ENCODE peak calls at places on chromosome 12, in eight cellular contexts. T is CD8-positive, alpha-beta T cell; B is adrenal gland; C is epithelial cell of proximal tubule; L is fibroblast of mammary gland; Z is kidney epithelial cell; H is left lung; Q is endodermal cell. O is an unnamed sample.

GRCh38 chr12:40241741-40242140 is 16.9 kb downstream of the LRRK2 start:
- DNase-seq in B (no peak), C (no peak), Z (no peak), Q (no peak), T (no peak), H (no peak), L (peak), O (no peak)

GRCh38 chr12:26338574-26339572 is 143.5 kb downstream of the SSPN start:
- DNase-seq in H (no peak), B (no peak), Q (no peak), T (no peak), C (peak), L (peak), Z (peak), O (no peak)

GRCh38 chr12:69070319-69071090 is 137.5 kb upstream of the CPM start:
- DNase-seq in Z (no peak), C (no peak), B (peak), H (no peak), Q (peak), T (peak), L (peak), O (no peak)

GRCh38 chr12:43292699-43293098 is 259.3 kb downstream of the ADAMTS20 start:
- DNase-seq in C (no peak), L (peak), Q (no peak), H (no peak), Z (no peak), B (no peak), T (no peak), O (no peak)

GRCh38 chr12:12194206-12194605 is 72.6 kb downstream of the LRP6 start:
- DNase-seq in H (no peak), Z (peak), C (peak), Q (no peak), T (no peak), L (peak), B (no peak), O (no peak)

GRCh38 chr12:124906606-124907261 is 7.7 kb downstream of the UBC start:
- DNase-seq in B (peak), T (peak), H (no peak), Z (peak), L (peak), C (peak), Q (peak), O (peak)

GRCh38 chr12:80201908-80202307 is 102.6 kb downstream of the OTOGL start:
- DNase-seq in C (no peak), T (no peak), Z (no peak), H (no peak), B (no peak), Q (no peak), L (no peak), O (no peak)

GRCh38 chr12:113961921-113962710 is 4.0 kb downstream of the RBM19 start:
- DNase-seq in Q (no peak), L (peak), C (peak), B (peak), Z (peak), T (no peak), H (no peak), O (no peak)

GRCh38 chr12:86698581-86698980 is 442.4 kb upstream of the MGAT4C start:
- DNase-seq in H (no peak), L (peak), B (no peak), C (no peak), T (no peak), Z (no peak), Q (no peak), O (no peak)

GRCh38 chr12:4564819-4565218 is 2.8 kb downstream of the DYRK4 start:
- DNase-seq in C (no peak), Q (no peak), T (no peak), H (no peak), L (no peak), B (no peak), Z (no peak), O (no peak)

GRCh38 chr12:4563336-4563735 is 1.3 kb downstream of the DYRK4 start:
- DNase-seq in C (no peak), Z (no peak), H (no peak), Q (no peak), T (no peak), B (no peak), L (no peak), O (no peak)

GRCh38 chr12:4566474-4566873 is 4.5 kb downstream of the DYRK4 start:
- DNase-seq in L (no peak), T (no peak), Q (no peak), C (no peak), B (no peak), Z (no peak), H (no peak), O (no peak)

GRCh38 chr12:4567073-4567881 is 5.3 kb downstream of the DYRK4 start:
- DNase-seq in Q (no peak), H (no peak), C (no peak), B (peak), Z (no peak), T (no peak), L (no peak), O (no peak)

GRCh38 chr12:4562034-4562657 is at the start of gene DYRK4:
- DNase-seq in H (peak), Q (peak), Z (peak), B (peak), C (no peak), L (peak), T (no peak), O (peak)
- H3K4me3 ChIP-seq in H (peak), Q (no peak), Z (peak), B (no peak), C (peak), L (peak), T (no peak), O (peak)

DNA sequence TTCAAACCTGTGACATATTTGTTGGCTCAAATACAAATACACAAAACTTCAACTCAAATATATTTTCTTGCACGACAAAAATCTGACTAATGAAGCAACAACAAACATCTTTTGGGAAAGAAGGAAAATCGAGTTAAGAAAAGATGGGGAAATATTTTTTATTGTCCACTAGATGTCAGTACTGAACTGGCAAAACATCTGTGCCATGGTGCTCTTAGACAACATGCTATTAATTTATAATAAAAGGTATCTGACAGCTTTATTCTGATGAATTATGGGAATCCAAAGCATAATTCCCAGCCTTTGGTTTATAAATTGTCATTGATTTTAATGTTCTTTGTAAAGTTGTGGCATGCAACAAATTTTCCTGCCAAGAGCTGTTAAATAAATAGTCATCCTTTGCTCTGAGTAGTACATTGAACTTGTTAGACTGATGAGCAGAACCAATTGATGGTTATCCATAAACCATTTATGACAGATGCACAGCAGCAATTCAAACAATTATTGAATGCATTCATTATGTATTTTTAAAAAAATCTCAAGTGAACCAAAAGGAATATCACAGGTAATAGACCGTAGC is 231.2 kb downstream of the ETNK1 start:
- DNase-seq in C (no peak), L (peak), Z (no peak), H (no peak), T (no peak), B (no peak), Q (no peak), O (no peak)
- TF ChIP-seq CTCF in C (peak), L (peak), Z (peak), H (no peak), T (no peak), B (peak), Q (peak), O (peak)

GRCh38 chr12:132428872-132429121 is 61.2 kb upstream of the FBRSL1 start:
- DNase-seq in B (no peak), L (no peak), H (no peak), Z (no peak), C (no peak), Q (peak), T (no peak), O (no peak)
- H3K4me3 ChIP-seq in B (no peak), L (no peak), H (no peak), Z (no peak), C (no peak), Q (no peak), T (no peak), O (no peak)

DNA sequence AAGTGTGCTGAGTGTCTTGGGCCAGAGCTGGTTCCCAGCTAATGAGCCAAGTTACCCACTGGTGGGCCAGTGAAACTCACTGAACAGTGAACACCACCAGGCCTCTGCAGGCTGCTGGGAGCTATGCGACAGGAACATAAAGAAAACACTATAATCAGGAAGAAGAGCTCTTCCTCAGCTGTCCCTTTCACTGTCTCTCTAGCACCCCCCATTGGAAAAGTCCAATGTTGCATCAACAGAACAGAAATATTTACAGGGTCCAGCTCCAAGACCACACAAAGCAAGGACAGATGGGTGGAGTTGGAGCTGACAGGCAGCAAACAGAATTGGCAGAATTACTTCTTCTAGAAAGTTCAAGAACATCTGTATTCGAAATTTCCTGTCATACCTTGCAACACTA is 903.6 kb upstream of the TMEM132C start:
- DNase-seq in T (no peak), B (no peak), L (peak), Q (peak), C (no peak), Z (no peak), H (no peak), O (no peak)
- TF ChIP-seq CTCF in T (no peak), B (no peak), L (peak), Q (peak), C (peak), Z (peak), H (no peak), O (no peak)

GRCh38 chr12:28937196-28937595 is 211.9 kb upstream of the FAR2 start:
- DNase-seq in L (peak), B (no peak), C (peak), Z (peak), Q (peak), H (no peak), T (no peak), O (no peak)

GRCh38 chr12:28936711-28937110 is 212.4 kb upstream of the FAR2 start:
- DNase-seq in H (no peak), L (no peak), Z (no peak), T (no peak), B (no peak), C (no peak), Q (no peak), O (no peak)

GRCh38 chr12:28933864-28934527 is 215.1 kb upstream of the FAR2 start:
- DNase-seq in Q (no peak), L (no peak), Z (no peak), B (no peak), C (no peak), H (no peak), T (no peak), O (no peak)

GRCh38 chr12:28938056-28938455 is 211.0 kb upstream of the FAR2 start:
- DNase-seq in B (no peak), Z (no peak), Q (no peak), C (no peak), L (no peak), T (no peak), H (no peak), O (no peak)

DNA sequence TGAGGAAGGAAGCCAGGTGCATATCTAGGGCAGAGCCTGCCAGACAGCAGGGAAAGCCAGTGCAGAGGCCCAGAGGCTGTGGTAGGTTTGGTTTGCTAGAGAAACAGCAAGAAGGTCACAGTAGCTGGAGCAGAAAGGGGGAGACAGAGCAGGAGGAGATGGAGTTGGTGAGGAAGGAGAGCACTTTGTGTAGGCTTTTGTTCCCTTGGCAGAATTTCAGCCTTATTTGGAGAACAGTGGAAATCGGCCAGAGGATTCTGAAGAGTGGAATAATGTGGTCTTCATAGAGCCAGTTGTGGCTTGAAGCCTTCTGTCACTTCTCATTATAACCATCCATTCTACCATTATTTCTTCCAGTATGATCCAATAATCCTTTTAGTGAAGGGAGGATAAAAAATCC is 212.9 kb upstream of the FAR2 start:
- DNase-seq in H (no peak), B (no peak), Q (no peak), L (no peak), C (no peak), T (no peak), Z (no peak), O (no peak)
- H3K4me3 ChIP-seq in H (no peak), B (no peak), Q (no peak), L (no peak), C (no peak), T (no peak), Z (no peak), O (no peak)

GRCh38 chr12:5097786-5098185 is 54.1 kb downstream of the KCNA5 start:
- DNase-seq in C (no peak), Z (no peak), Q (no peak), B (no peak), L (no peak), H (no peak), T (no peak), O (no peak)

GRCh38 chr12:5101686-5102085 is 58.0 kb downstream of the KCNA5 start:
- DNase-seq in Z (no peak), C (no peak), Q (no peak), B (no peak), H (no peak), T (no peak), L (no peak), O (no peak)

GRCh38 chr12:5099136-5099535 is 55.5 kb downstream of the KCNA5 start:
- DNase-seq in Q (no peak), Z (no peak), C (no peak), H (no peak), L (no peak), T (no peak), B (no peak), O (no peak)

GRCh38 chr12:5102806-5103205 is 59.1 kb downstream of the KCNA5 start:
- DNase-seq in Z (no peak), C (no peak), L (no peak), H (no peak), Q (no peak), T (no peak), B (no peak), O (no peak)

GRCh38 chr12:5102261-5102789 is 58.6 kb downstream of the KCNA5 start:
- DNase-seq in L (peak), B (no peak), Q (no peak), Z (no peak), T (no peak), H (no peak), C (no peak), O (no peak)
- TF ChIP-seq CTCF in L (no peak), B (no peak), Q (no peak), Z (no peak), T (no peak), H (no peak), C (no peak), O (no peak)

GRCh38 chr12:89383235-89384049 is 31.1 kb upstream of the DUSP6 start:
- DNase-seq in B (no peak), C (no peak), L (peak), Q (no peak), Z (no peak), H (no peak), T (no peak), O (no peak)
- H3K4me3 ChIP-seq in B (no peak), C (no peak), L (no peak), Q (no peak), Z (no peak), H (no peak), T (no peak), O (no peak)

GRCh38 chr12:8566525-8566924 is 25.8 kb upstream of the CLEC4E start:
- DNase-seq in T (no peak), L (no peak), H (no peak), B (no peak), Q (no peak), Z (no peak), C (no peak), O (no peak)
- TF ChIP-seq CTCF in T (no peak), L (no peak), H (no peak), B (no peak), Q (peak), Z (no peak), C (peak), O (no peak)

DNA sequence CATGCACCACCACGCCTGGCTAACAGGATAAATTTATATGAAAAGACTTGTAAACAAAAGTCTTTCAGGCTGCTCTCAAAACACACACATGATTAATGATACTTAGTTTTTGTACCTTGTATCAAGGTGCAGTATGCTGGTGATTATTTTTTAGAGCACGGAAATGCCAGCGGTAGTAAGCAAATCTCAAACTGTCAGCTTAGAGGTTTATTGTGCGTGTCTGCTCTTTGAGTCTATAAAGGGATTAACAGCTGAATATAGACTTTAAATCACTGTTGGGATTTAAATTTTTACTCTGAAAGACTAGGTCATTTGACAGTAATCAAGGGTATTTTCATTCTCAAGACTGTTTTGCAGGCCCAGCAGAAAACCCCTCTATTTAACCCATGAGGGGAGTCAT is 50.5 kb downstream of the PLEKHA5 start:
- DNase-seq in Z (no peak), L (no peak), T (no peak), C (no peak), B (no peak), H (no peak), Q (no peak), O (no peak)
- H3K4me3 ChIP-seq in Z (no peak), L (no peak), T (no peak), C (no peak), B (no peak), H (no peak), Q (no peak), O (no peak)

O was measured in upper lobe of right lung.